ENCODE peak calls at places on chromosomes 4 and X, in four cellular contexts. U, E, G and J are unnamed samples.

GRCh38 chr4:45569619-45570018 is 554.2 kb downstream of the GABRG1 start:
- DNase-seq in U (no peak), E (no peak), G (no peak), J (no peak)

GRCh38 chr4:183071222-183071621 is 27.8 kb upstream of the WWC2 start:
- DNase-seq in U (no peak), E (no peak), G (no peak), J (no peak)

GRCh38 chr4:140937866-140938265 is 181.7 kb upstream of the TBC1D9 start:
- DNase-seq in U (no peak), E (no peak), G (peak), J (peak)

GRCh38 chr4:170887396-170887795 is 797.6 kb upstream of the AADAT start:
- DNase-seq in U (no peak), E (no peak), G (no peak), J (no peak)

GRCh38 chr4:27187786-27188185 is 327.1 kb downstream of the STIM2 start:
- DNase-seq in U (no peak), E (no peak), G (no peak), J (no peak)

GRCh38 chr4:90727938-90728337 is 600.7 kb downstream of the CCSER1 start:
- DNase-seq in U (no peak), E (no peak), G (no peak), J (no peak)

GRCh38 chr4:188714907-188715306 is 575.7 kb downstream of the TRIML1 start:
- DNase-seq in U (peak), E (no peak), G (no peak), J (peak)

GRCh38 chrX:17706676-17707075 is 30.6 kb upstream of the SCML1 start:
- DNase-seq in U (no peak), E (no peak), G (peak), J (peak)

GRCh38 chr4:110119347-110119746 is 79.1 kb downstream of the ELOVL6 start:
- DNase-seq in U (no peak), E (no peak), G (no peak), J (no peak)

GRCh38 chrX:7028246-7028645 is 119.3 kb upstream of the STS start:
- DNase-seq in U (no peak), E (peak), G (no peak), J (no peak)

GRCh38 chr4:6538586-6538985 is 36.4 kb upstream of the MAN2B2 start:
- DNase-seq in U (no peak), E (peak), G (no peak), J (no peak)

GRCh38 chr4:72714482-72715279 is 145.7 kb upstream of the ADAMTS3 start:
- DNase-seq in U (no peak), E (no peak), G (no peak), J (no peak)

GRCh38 chr4:121860121-121860520 is 10.2 kb downstream of the BBS7 start:
- DNase-seq in U (no peak), E (no peak), G (no peak), J (no peak)